ENCODE peak calls at places on chromosomes 11 and 22, in eight cellular contexts. Q, T, X, I, N, E, V and R are unnamed samples.
A peak's percentile ranks its signal among the peaks of the same experiment; 100 is the strongest.

GRCh38 chr11:10845589-10845988 is 12.3 kb downstream of the ZBED5 start:
- DNase-seq in N (no peak), V (no peak), X (no peak), Q (no peak), E (no peak), T (no peak), I (no peak), R (no peak)

GRCh38 chr11:30821438-30821965 is 235.3 kb upstream of the MPPED2 start:
- DNase-seq in X (no peak), T (no peak), N (no peak), I (no peak), E (no peak), V (no peak), Q (no peak), R (no peak)

GRCh38 chr22:26660961-26661578 is 3.7 kb downstream of the MIAT start:
- DNase-seq in E (no peak), I (no peak), X (no peak), V (no peak), N (no peak), Q (no peak), T (no peak), R (peak; percentile 83)

GRCh38 chr11:126790550-126790981 is 210.0 kb downstream of the KIRREL3 start:
- DNase-seq in T (peak; percentile 68), Q (peak; percentile 75), X (peak; percentile 8), N (no peak), I (no peak), V (peak; percentile 86), E (no peak), R (no peak)

GRCh38 chr22:49106136-49106930 is 721.3 kb downstream of the BRD1 start:
- DNase-seq in V (no peak), I (no peak), T (no peak), N (no peak), X (no peak), Q (no peak), E (no peak), R (no peak)

GRCh38 chr11:93986716-93987115 is 34.4 kb upstream of the HEPHL1 start:
- DNase-seq in V (no peak), N (no peak), E (no peak), I (no peak), T (no peak), X (peak; percentile 77), Q (peak; percentile 50), R (no peak)

GRCh38 chr11:74871037-74871436 is 77.9 kb downstream of the XRRA1 start:
- DNase-seq in T (no peak), E (no peak), V (no peak), X (no peak), N (peak; percentile 2), Q (no peak), I (no peak), R (peak; percentile 3)

GRCh38 chr11:47609675-47610074 is 15.5 kb upstream of the C1QTNF4 start:
- DNase-seq in X (no peak), T (no peak), N (no peak), Q (no peak), I (no peak), E (no peak), V (no peak), R (no peak)

GRCh38 chr11:45193695-45194094 is 47.3 kb downstream of the PRDM11 start:
- DNase-seq in X (no peak), E (no peak), N (no peak), V (no peak), I (no peak), Q (no peak), T (no peak), R (no peak)

GRCh38 chr11:88390254-88390653 is 52.7 kb upstream of the CTSC start:
- DNase-seq in V (no peak), I (no peak), Q (no peak), T (no peak), N (no peak), E (no peak), X (no peak), R (no peak)

GRCh38 chr11:78646564-78647185 is 72.0 kb upstream of the NARS2 start:
- DNase-seq in V (no peak), I (peak; percentile 67), N (no peak), E (peak; percentile 27), T (peak; percentile 41), Q (peak; percentile 73), X (peak; percentile 68), R (peak; percentile 76)